ENCODE peak calls at places on chromosome X, in four cellular contexts. H, X, U and A are unnamed samples.

GRCh38 chrX:81201692-81202412 is at the start of the genes HMGN5 and SH3BGRL:
- DNase-seq in H (peak), X (peak), U (peak), A (peak)

GRCh38 chrX:26574208-26574607 is 358.2 kb downstream of the MAGEB5 start:
- DNase-seq in H (no peak), X (no peak), U (no peak), A (no peak)

GRCh38 chrX:427812-428725 is 41.4 kb upstream of the PPP2R3B start:
- DNase-seq in H (no peak), X (no peak), U (peak), A (peak)

GRCh38 chrX:8738588-8739189 is 6.8 kb upstream of the ANOS1 start:
- DNase-seq in H (no peak), X (no peak), U (peak), A (peak)

GRCh38 chrX:84133023-84133422 is 55.0 kb downstream of the RPS6KA6 start:
- DNase-seq in H (no peak), X (no peak), U (no peak), A (no peak)

GRCh38 chrX:43349363-43349762 is 306.7 kb upstream of the MAOA start:
- DNase-seq in H (peak), X (peak), U (peak), A (peak)

GRCh38 chrX:16836371-16836770 is 33.8 kb downstream of the RBBP7 start:
- DNase-seq in H (no peak), X (no peak), U (peak), A (peak)

GRCh38 chrX:137051978-137052640 is 18.3 kb upstream of the GPR101 start:
- DNase-seq in H (peak), X (peak), U (peak), A (peak)

GRCh38 chrX:10536744-10537143 is 83.6 kb downstream of the MID1 start:
- DNase-seq in H (no peak), X (no peak), U (no peak), A (no peak)

GRCh38 chrX:8815460-8816065 is 14.4 kb upstream of the FAM9A start:
- DNase-seq in H (peak), X (peak), U (peak), A (peak)

GRCh38 chrX:63959975-63960374 is 175.0 kb upstream of the ARHGEF9 start:
- DNase-seq in H (no peak), X (no peak), U (no peak), A (peak)

GRCh38 chrX:73977542-73978169 is 326.3 kb upstream of the ZCCHC13 start:
- DNase-seq in H (no peak), X (no peak), U (no peak), A (peak)

DNA sequence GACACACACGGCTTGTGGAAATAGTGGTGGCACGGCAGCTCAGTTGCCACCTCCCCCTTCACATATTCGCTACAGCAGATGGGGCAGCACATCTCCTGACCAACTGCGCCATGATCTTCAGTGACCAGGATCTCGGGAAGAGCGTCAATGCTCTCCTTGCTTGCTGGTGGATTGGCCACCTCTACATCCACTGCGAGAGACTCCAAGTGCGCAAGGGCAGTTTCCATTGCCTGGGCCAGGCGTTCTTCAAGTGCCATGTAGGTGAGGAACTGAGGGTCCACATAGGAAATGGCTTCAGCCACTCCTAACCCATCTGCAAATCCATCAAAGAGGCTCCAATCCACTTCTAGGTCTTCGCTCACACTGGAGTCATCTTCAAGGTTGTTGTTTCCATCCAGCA is 3.9 kb downstream of the PJA1 start:
- DNase-seq in H (no peak), X (no peak), U (no peak), A (no peak)
- TF ChIP-seq REST in H (no peak), X (no peak), U (no peak), A (no peak)

GRCh38 chrX:30979271-30979670 is 90.2 kb upstream of the TAB3 start:
- DNase-seq in H (no peak), X (no peak), U (no peak), A (no peak)
- TF ChIP-seq REST in H (no peak), X (no peak), U (no peak), A (no peak)

GRCh38 chrX:106932492-106932923 is 12.3 kb downstream of the CLDN2 start:
- DNase-seq in H (no peak), X (no peak), U (no peak), A (no peak)
- TF ChIP-seq REST in H (no peak), X (no peak), U (no peak), A (no peak)

GRCh38 chrX:67342138-67342537 is 201.7 kb upstream of the AR start:
- DNase-seq in H (no peak), X (no peak), U (no peak), A (no peak)
- TF ChIP-seq REST in H (no peak), X (no peak), U (no peak), A (no peak)

GRCh38 chrX:15674899-15675489 is 10.4 kb upstream of the CLTRN start:
- DNase-seq in H (peak), X (peak), U (peak), A (peak)
- TF ChIP-seq REST in H (no peak), X (no peak), U (no peak), A (no peak)

GRCh38 chrX:153927936-153928760 is 2.1 kb upstream of the ARHGAP4 start:
- DNase-seq in H (peak), X (peak), U (peak), A (peak)
- TF ChIP-seq REST in H (no peak), X (no peak), U (no peak), A (no peak)

GRCh38 chrX:111680988-111681779 is at the start of gene ALG13:
- DNase-seq in H (peak), X (peak), U (peak), A (peak)
- TF ChIP-seq REST in H (no peak), X (no peak), U (no peak), A (no peak)

GRCh38 chrX:71365876-71366673 is at the start of gene TAF1:
- DNase-seq in H (peak), X (peak), U (peak), A (peak)
- TF ChIP-seq REST in H (no peak), X (no peak), U (no peak), A (no peak)

GRCh38 chrX:48834383-48834709 is 1.1 kb downstream of the PCSK1N start:
- DNase-seq in H (no peak), X (no peak), U (no peak), A (no peak)
- TF ChIP-seq REST in H (no peak), X (no peak), U (no peak), A (no peak)